ENCODE peak calls at places on chromosomes 12 and 14, in eight cellular contexts. F is GM20000; Z is GM23338; M is CD8-positive, alpha-beta T cell; O is fibroblast of villous mesenchyme; I is AG09319; W is fibroblast of mammary gland; U is foreskin fibroblast. B is an unnamed sample.
A peak's percentile ranks its signal among the peaks of the same experiment; 100 is the strongest.

GRCh38 chr12:65741662-65742480 is 82.4 kb upstream of the HMGA2 start:
- DNase-seq in F (peak; percentile 75), Z (peak; percentile 79), M (no peak), O (peak; percentile 68), I (no peak), W (peak; percentile 49), U (peak; percentile 67), B (peak; percentile 16)

GRCh38 chr14:54220122-54220691 is 176.6 kb upstream of the CDKN3 start:
- DNase-seq in F (no peak), Z (peak; percentile 66), M (no peak), O (peak; percentile 6), I (no peak), W (no peak), U (no peak), B (no peak)

GRCh38 chr12:12599750-12600643 is 11.7 kb upstream of the CREBL2 start:
- DNase-seq in F (no peak), Z (no peak), M (no peak), O (no peak), I (no peak), W (no peak), U (no peak), B (no peak)

GRCh38 chr12:123237646-123238329 is 4.6 kb downstream of the MTRFR start:
- DNase-seq in F (peak; percentile 61), Z (peak; percentile 79), M (peak; percentile 84), O (peak; percentile 81), I (peak; percentile 34), W (peak; percentile 76), U (peak; percentile 54), B (peak; percentile 76)

GRCh38 chr14:72024043-72024407 is 91.8 kb downstream of the RGS6 start:
- DNase-seq in F (peak; percentile 40), Z (peak; percentile 83), M (peak; percentile 43), O (peak; percentile 13), I (no peak), W (peak; percentile 35), U (no peak), B (peak; percentile 67)

GRCh38 chr12:20420557-20420956 is 52.2 kb downstream of the PDE3A start:
- DNase-seq in F (no peak), Z (no peak), M (no peak), O (no peak), I (no peak), W (no peak), U (no peak), B (no peak)

GRCh38 chr12:110249716-110250225 is 31.3 kb upstream of the ATP2A2 start:
- DNase-seq in F (no peak), Z (no peak), M (no peak), O (no peak), I (no peak), W (no peak), U (no peak), B (no peak)

GRCh38 chr12:25056486-25057130 is 107.7 kb upstream of the BCAT1 start:
- DNase-seq in F (no peak), Z (no peak), M (no peak), O (no peak), I (no peak), W (no peak), U (no peak), B (peak; percentile 41)

GRCh38 chr14:96167224-96168148 is 37.2 kb upstream of the BDKRB2 start:
- DNase-seq in F (no peak), Z (no peak), M (no peak), O (peak; percentile 87), I (peak; percentile 78), W (peak; percentile 87), U (peak; percentile 77), B (peak; percentile 58)

GRCh38 chr14:69316449-69317391 is 56.8 kb downstream of the GALNT16 start:
- DNase-seq in F (no peak), Z (no peak), M (no peak), O (peak; percentile 86), I (peak; percentile 95), W (peak; percentile 99), U (peak; percentile 97), B (peak; percentile 60)

GRCh38 chr14:23237772-23238594 is at the start of gene RNF212B:
- DNase-seq in F (peak; percentile 89), Z (peak; percentile 99), M (peak; percentile 76), O (peak; percentile 70), I (peak; percentile 22), W (peak; percentile 68), U (peak; percentile 47), B (peak; percentile 86)

GRCh38 chr12:104411826-104412626 is 44.7 kb upstream of the CHST11 start:
- DNase-seq in F (peak; percentile 17), Z (no peak), M (no peak), O (peak; percentile 8), I (no peak), W (peak; percentile 67), U (no peak), B (no peak)

GRCh38 chr12:102910137-102910536 is 6.9 kb downstream of the PAH start:
- DNase-seq in F (no peak), Z (no peak), M (no peak), O (no peak), I (no peak), W (no peak), U (no peak), B (no peak)

GRCh38 chr14:47039336-47039735 is 387.8 kb upstream of the RPL10L start:
- DNase-seq in F (no peak), Z (no peak), M (no peak), O (no peak), I (no peak), W (no peak), U (no peak), B (no peak)

GRCh38 chr14:47044841-47045240 is 393.3 kb upstream of the RPL10L start:
- DNase-seq in F (no peak), Z (peak; percentile 83), M (no peak), O (no peak), I (no peak), W (no peak), U (no peak), B (no peak)

DNA sequence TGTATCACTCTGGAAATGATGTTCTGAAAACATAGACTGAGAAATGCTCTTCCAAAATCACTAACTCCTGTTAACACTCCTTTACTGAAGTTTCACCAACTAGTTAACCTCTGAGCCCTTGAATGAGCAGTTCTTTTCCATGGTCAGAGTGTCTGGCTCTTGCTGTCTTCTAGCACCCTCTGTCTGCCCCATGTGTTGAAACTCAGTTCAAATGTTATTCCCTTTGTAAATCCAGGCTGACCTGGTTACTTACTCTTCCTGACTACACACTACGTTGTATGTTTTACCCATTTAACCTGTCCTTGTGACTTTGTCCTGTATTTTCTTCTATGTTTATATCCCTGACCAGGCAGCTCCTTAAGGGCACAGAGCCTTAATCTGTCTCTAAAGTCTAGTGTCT is 388.9 kb upstream of the RPL10L start:
- DNase-seq in F (no peak), Z (peak; percentile 78), M (no peak), O (no peak), I (no peak), W (peak; percentile 0), U (no peak), B (peak; percentile 14)
- TF ChIP-seq CTCF in F (no peak), Z (peak; percentile 60), M (no peak), O (no peak), I (no peak), W (no peak), U (no peak), B (no peak)

DNA sequence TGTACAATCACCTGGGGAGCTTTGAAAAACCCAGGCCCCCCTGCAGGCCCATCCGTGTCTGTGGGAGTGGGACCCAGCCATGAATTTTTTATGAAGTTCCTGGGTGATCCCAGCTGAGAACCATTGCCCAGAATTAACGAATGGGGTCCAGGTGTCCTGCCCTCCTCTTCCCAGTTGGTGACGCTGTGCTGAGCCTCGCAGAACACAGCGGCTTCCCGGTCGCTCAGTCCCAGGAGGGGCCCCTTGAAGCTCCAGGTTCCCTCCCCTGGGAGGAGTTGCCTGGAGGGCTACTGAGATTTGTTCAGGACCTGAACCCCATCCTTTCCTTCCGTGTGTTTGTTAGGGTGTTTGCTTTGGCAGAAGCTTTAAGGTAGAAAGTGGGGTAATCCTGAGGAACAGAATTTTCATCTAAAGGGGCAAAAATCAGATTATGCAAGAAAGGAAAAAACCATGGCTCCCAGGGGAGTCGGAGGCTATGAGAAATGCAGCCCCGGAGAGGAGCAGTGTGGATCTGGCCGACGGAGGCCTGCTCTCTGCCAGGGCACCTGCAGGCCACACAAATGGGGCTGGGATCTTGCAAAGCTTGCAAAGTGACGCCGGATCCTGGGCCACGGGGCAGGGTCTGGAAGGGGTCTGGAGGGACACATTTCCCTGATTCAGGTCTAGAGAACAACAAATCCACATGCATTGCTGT is 164.7 kb upstream of the PRMT8 start:
- DNase-seq in F (no peak), Z (peak; percentile 69), M (no peak), O (no peak), I (no peak), W (no peak), U (no peak), B (no peak)
- TF ChIP-seq CTCF in F (no peak), Z (peak; percentile 57), M (no peak), O (no peak), I (no peak), W (no peak), U (no peak), B (no peak)

GRCh38 chr14:103189481-103190470 is 66.5 kb downstream of the TNFAIP2 start:
- DNase-seq in F (no peak), Z (peak; percentile 36), M (no peak), O (no peak), I (no peak), W (no peak), U (no peak), B (no peak)

GRCh38 chr14:103190731-103191130 is 67.5 kb downstream of the TNFAIP2 start:
- DNase-seq in F (no peak), Z (no peak), M (no peak), O (no peak), I (no peak), W (no peak), U (no peak), B (no peak)

GRCh38 chr14:103187911-103188310 is 64.7 kb downstream of the TNFAIP2 start:
- DNase-seq in F (no peak), Z (no peak), M (no peak), O (no peak), I (no peak), W (no peak), U (no peak), B (no peak)

GRCh38 chr14:103186894-103187586 is 63.8 kb downstream of the TNFAIP2 start:
- DNase-seq in F (no peak), Z (peak; percentile 70), M (no peak), O (no peak), I (no peak), W (no peak), U (no peak), B (no peak)

GRCh38 chr14:103188691-103189480 is 65.6 kb downstream of the TNFAIP2 start:
- DNase-seq in F (peak; percentile 63), Z (peak; percentile 56), M (peak; percentile 16), O (peak; percentile 38), I (no peak), W (no peak), U (no peak), B (no peak)
- TF ChIP-seq CTCF in F (no peak), Z (peak; percentile 24), M (no peak), O (peak; percentile 47), I (peak; percentile 26), W (no peak), U (peak; percentile 23), B (no peak)

DNA sequence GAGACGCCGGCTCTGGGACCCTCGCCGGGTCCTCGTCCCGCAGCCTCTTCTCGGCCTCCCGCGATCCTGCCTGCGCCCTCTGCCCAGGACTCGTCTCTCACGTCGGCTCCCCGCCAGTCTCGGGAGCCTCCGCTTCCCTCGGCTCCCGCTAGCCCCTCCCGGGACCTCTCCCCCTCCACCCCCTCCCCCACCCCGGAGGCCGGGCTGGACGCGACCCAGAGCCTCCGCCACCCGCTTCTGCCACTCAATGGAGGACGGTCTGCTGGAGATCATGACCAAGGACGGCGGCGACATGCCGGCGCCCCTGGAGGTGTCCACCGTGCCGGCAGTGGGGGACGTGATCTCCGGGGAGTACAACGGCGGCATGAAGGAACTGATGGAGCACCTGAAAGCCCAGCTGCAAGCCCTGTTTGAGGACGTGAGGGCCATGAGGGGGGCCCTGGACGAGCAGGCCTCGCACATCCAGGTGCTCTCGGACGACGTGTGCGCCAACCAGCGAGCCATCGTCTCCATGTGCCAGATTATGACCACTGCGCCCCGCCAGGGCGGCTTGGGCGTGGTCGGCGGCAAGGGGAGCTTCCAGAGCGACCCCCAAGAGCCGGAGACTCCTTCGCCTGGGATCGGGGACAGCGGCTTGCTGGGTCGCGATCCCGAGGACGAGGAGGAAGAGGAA is 568 bp downstream of the CCDC184 start:
- DNase-seq in F (no peak), Z (peak; percentile 54), M (no peak), O (no peak), I (no peak), W (no peak), U (no peak), B (no peak)
- TF ChIP-seq CTCF in F (no peak), Z (no peak), M (peak; percentile 7), O (no peak), I (no peak), W (no peak), U (no peak), B (no peak)

B was measured in MCF 10A.